ENCODE peak calls at places on chromosomes 1 and 21, in six cellular contexts. P is IMR-90, U is H1, L is mesenchymal stem cell, C is H9, V is trophoblast cell. I is an unnamed sample.

GRCh38 chr1:112267929-112268328 is 128.1 kb upstream of the CTTNBP2NL start:
- DNase-seq in P (no peak), U (no peak), L (no peak), C (no peak), V (no peak), I (no peak)

GRCh38 chr21:27590271-27590670 is 623.4 kb upstream of the ADAMTS5 start:
- DNase-seq in P (no peak), U (no peak), L (no peak), C (no peak), V (no peak), I (no peak)

GRCh38 chr1:38297852-38298251 is 251.3 kb upstream of the POU3F1 start:
- DNase-seq in P (no peak), U (no peak), L (no peak), C (no peak), V (no peak), I (no peak)

GRCh38 chr1:114718661-114719423 is 2.3 kb upstream of the NRAS start:
- DNase-seq in P (peak; percentile 78), U (no peak), L (peak; percentile 30), C (no peak), V (peak; percentile 27), I (no peak)

GRCh38 chr1:46184920-46185658 is 8.8 kb upstream of the P3R3URF start:
- DNase-seq in P (no peak), U (no peak), L (no peak), C (no peak), V (no peak), I (no peak)

GRCh38 chr21:33441489-33442477 is 38.0 kb downstream of the TMEM50B start:
- DNase-seq in P (peak; percentile 94), U (no peak), L (peak; percentile 92), C (no peak), V (peak; percentile 74), I (no peak)

GRCh38 chr1:208224192-208224713 is 19.9 kb downstream of the PLXNA2 start:
- DNase-seq in P (no peak), U (no peak), L (no peak), C (no peak), V (no peak), I (no peak)

GRCh38 chr1:94634977-94635416 is 93.4 kb upstream of the F3 start:
- DNase-seq in P (no peak), U (no peak), L (no peak), C (no peak), V (no peak), I (no peak)

GRCh38 chr21:28818663-28819278 is 173.9 kb downstream of the LTN1 start:
- DNase-seq in P (no peak), U (no peak), L (peak; percentile 51), C (no peak), V (no peak), I (no peak)

GRCh38 chr1:162561037-162561615 is 396 bp upstream of the UAP1 start:
- DNase-seq in P (peak; percentile 96), U (peak; percentile 89), L (peak; percentile 97), C (peak; percentile 98), V (peak; percentile 99), I (peak; percentile 97)

GRCh38 chr21:46111857-46112730 is 14.2 kb downstream of the COL6A2 start:
- DNase-seq in P (no peak), U (no peak), L (no peak), C (peak; percentile 23), V (no peak), I (no peak)

GRCh38 chr21:32884062-32884461 is 112.5 kb upstream of the PAXBP1 start:
- DNase-seq in P (no peak), U (no peak), L (no peak), C (peak; percentile 66), V (no peak), I (no peak)

GRCh38 chr1:228318823-228319241 is 87.8 kb downstream of the TRIM11 start:
- DNase-seq in P (no peak), U (no peak), L (no peak), C (no peak), V (no peak), I (no peak)

GRCh38 chr1:150560011-150560438 is 10.8 kb downstream of the ADAMTSL4 start:
- DNase-seq in P (no peak), U (no peak), L (peak; percentile 76), C (peak; percentile 88), V (no peak), I (peak; percentile 74)

GRCh38 chr1:41576620-41577019 is 92.1 kb upstream of the EDN2 start:
- DNase-seq in P (peak; percentile 31), U (no peak), L (no peak), C (no peak), V (no peak), I (no peak)

GRCh38 chr1:41574842-41575241 is 90.4 kb upstream of the EDN2 start:
- DNase-seq in P (no peak), U (no peak), L (no peak), C (no peak), V (peak; percentile 7), I (no peak)

GRCh38 chr1:41572224-41572623 is 87.7 kb upstream of the EDN2 start:
- DNase-seq in P (no peak), U (no peak), L (no peak), C (no peak), V (no peak), I (no peak)

GRCh38 chr1:41576206-41576605 is 91.7 kb upstream of the EDN2 start:
- DNase-seq in P (no peak), U (no peak), L (no peak), C (no peak), V (no peak), I (no peak)

DNA sequence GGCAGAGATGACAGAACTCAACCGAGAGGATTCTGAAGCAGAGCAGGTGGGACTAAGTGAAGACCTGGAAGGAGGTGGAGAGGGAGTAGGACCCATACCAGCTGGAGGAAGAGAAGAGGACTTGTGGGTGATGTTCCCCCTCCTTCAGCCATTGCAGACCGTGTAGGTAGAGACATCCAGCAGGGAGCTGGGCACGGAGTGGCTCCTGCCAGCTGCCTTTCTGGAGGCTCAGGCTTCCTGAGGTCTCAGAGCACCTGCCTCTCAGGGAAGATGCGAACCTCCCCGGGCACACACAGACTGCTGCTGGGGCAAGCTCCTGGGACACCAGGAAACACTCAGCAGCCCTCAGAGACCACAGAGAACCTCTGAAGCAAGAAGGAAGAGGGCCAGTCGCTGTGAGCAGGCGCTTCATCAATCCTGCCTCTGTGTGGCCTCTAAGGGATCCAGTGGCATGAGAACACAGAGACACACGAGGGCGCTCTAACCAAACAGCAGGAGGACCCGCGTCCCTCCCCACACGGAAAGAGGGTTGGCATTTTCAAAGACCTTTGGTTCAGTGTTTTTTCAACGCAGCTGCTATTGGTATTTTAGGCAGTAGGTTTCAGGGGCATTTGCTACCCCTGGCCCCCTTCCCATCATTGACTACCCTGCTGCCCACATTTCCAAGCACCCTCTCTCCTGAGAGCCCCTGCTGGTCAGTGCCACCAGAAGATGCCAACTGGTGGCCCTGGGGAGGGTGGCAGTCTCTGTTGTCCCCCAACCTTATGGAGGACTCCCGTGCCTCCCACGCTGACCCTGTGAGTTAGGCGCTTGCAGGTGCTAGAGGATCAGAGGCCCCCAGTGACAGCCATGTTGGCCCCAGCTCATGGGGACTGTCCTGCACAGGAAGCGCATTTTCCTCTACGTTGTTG is 89.6 kb upstream of the EDN2 start:
- DNase-seq in P (peak; percentile 80), U (peak; percentile 33), L (peak; percentile 77), C (peak; percentile 80), V (peak; percentile 63), I (peak; percentile 77)
- H3K14ac ChIP-seq in P (no peak overlapping the region), U (no peak overlapping the region), L (no peak overlapping the region), C (no peak overlapping the region), V (no peak overlapping the region), I (no peak overlapping the region)

DNA sequence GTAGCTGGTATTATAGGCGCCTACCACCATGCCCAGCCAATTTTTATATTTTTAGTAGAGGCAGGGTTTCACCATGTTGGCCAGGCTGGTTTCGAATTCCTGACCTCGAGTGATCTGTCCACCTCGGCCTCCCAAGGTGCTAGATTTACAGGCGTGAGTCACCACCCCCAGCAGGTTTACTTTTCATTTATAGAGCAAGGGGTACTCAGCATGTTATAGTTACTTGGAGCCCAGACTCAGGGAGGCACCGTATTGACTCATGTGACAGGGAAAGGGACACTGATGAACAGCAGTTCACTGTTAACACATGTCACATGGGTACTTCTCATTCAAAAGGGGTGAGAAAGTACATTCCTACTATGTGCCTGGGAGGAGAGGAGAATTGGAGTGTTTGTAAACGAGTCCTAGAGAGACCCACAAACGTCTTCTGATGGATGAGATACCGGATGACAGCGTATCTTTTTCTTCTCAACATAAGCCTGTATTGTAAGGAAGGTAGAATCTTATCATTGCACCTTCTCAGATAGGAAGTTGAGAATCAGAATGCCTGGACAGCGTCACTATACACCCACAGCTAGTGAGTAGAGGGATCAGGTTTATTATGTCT is 510.0 kb downstream of the USP25 start:
- DNase-seq in P (no peak), U (no peak), L (peak; percentile 1), C (no peak), V (peak; percentile 22), I (no peak)
- H3K18ac ChIP-seq in P (no peak overlapping the region), U (no peak overlapping the region), L (no peak overlapping the region), C (no peak overlapping the region), V (no peak overlapping the region), I (no peak overlapping the region)

GRCh38 chr21:20351138-20351537 is 647.1 kb upstream of the NCAM2 start:
- DNase-seq in P (no peak), U (no peak), L (no peak), C (no peak), V (no peak), I (no peak)
- H3K14ac ChIP-seq in P (no peak overlapping the region), U (no peak overlapping the region), L (no peak overlapping the region), C (no peak overlapping the region), V (no peak overlapping the region), I (no peak overlapping the region)

DNA sequence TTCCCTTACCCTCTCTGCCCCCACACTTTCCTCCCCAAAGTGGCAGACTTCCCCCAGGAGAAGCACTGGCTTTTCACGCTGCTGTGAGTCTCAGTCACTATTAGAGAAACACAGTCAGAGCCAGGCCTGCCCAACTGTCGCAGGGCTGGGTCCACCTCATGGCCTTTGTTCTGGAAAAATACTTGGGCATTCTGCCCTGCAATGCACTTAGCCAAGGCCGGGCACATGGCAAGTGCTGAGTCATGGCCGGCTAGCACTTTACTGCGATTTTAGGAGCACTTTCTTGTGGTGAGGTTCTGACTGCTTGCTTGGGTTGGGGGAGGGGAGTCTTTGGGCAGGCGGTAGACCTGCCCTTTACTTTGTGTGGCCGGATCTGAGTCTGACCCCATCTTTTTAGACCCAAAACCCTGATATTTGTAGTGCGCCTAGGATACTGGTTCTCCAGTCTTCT is 7.7 kb downstream of the EPHX1 start:
- DNase-seq in P (peak; percentile 88), U (no peak), L (peak; percentile 82), C (peak; percentile 63), V (no peak), I (no peak)
- H3K18ac ChIP-seq in P (peak overlapping the region; percentile 70), U (peak overlapping the region; percentile 64), L (peak overlapping the region; percentile 92), C (peak overlapping the region; percentile 92), V (no peak overlapping the region), I (peak overlapping the region; percentile 94)